ENCODE peak calls at places on chromosomes 7 and 10, in four cellular contexts. A is A673, U is esophagus muscularis mucosa, N is tibial nerve. C is an unnamed sample.

GRCh38 chr7:93949468-93949867 is 27.9 kb downstream of the GNG11 start:
- DNase-seq in A (peak), U (no peak), N (no peak), C (no peak)

GRCh38 chr7:143418681-143419458 is 10.2 kb upstream of the EPHA1 start:
- DNase-seq in A (no peak), U (no peak), N (no peak), C (no peak)

GRCh38 chr10:119595715-119596515 is 849 bp downstream of the TIAL1 start:
- DNase-seq in A (peak), U (no peak), N (peak), C (no peak)

GRCh38 chr10:26269754-26270153 is 53.2 kb downstream of the GAD2 start:
- DNase-seq in A (peak), U (no peak), N (no peak), C (no peak)

GRCh38 chr10:16854623-16855022 is 37.4 kb upstream of the RSU1 start:
- DNase-seq in A (peak), U (no peak), N (no peak), C (no peak)

GRCh38 chr7:50531928-50532327 is 33.3 kb downstream of the DDC start:
- DNase-seq in A (no peak), U (peak), N (no peak), C (no peak)

GRCh38 chr7:143374556-143374955 is 6.6 kb upstream of the ZYX start:
- DNase-seq in A (no peak), U (no peak), N (no peak), C (no peak)

GRCh38 chr10:102775973-102776669 is 32.4 kb downstream of the WBP1L start:
- DNase-seq in A (peak), U (peak), N (peak), C (peak)

GRCh38 chr10:47062801-47063200 is 151.6 kb downstream of the PTPN20 start:
- DNase-seq in A (no peak), U (no peak), N (no peak), C (no peak)

GRCh38 chr10:118775478-118775877 is 20.7 kb upstream of the CACUL1 start:
- DNase-seq in A (no peak), U (no peak), N (no peak), C (no peak)

GRCh38 chr10:63547628-63548356 is 26.6 kb downstream of the REEP3 start:
- DNase-seq in A (no peak), U (no peak), N (no peak), C (no peak)

GRCh38 chr7:1641661-1642260 is 28.3 kb upstream of the ELFN1 start:
- DNase-seq in A (no peak), U (no peak), N (no peak), C (no peak)
- H3K27ac ChIP-seq in A (no peak), U (no peak), N (no peak), C (no peak)

DNA sequence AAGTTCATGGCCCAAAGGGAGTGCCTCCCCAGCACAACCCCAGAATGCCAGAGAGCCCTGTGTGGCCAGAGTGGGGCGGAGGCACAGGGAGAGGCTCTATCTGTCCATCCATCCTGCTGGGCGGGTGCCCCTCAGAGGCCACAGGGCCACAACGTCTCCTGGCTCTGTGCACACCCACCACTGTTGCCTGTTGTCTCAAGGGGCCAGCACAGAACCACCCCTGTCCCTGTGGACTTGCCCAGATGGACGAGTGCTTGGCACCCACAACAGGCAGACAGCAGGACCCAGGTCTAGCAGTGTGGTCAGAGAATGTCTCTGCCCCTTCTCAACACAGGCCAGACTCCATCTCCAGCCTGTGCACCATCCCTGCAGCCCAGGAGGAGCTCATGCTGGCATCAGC is 92.8 kb downstream of the PAXIP1 start:
- DNase-seq in A (no peak), U (no peak), N (no peak), C (no peak)
- H3K27ac ChIP-seq in A (no peak), U (no peak), N (no peak), C (no peak)

DNA sequence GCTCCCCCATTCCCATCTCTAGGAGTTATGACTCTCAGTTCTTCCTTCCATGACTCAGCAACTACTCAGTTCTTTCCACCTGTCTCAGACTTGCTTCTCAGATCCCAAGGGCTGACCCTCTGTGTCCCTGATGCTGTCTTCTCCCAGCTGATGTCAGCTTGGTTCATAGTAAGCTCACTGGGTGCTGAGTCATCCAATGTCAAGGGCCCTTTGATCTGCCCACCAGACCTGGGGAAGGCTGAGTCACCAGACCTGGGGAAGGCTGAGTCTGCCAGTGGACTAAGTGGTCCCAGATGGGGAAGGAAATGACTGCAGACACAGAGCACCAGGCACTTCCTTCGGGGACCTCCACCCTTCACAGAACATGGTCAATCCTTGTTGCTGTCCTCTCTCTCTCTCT is 76.1 kb upstream of the ZEB1 start:
- DNase-seq in A (peak), U (no peak), N (no peak), C (no peak)
- H3K27ac ChIP-seq in A (no peak), U (no peak), N (no peak), C (no peak)

DNA sequence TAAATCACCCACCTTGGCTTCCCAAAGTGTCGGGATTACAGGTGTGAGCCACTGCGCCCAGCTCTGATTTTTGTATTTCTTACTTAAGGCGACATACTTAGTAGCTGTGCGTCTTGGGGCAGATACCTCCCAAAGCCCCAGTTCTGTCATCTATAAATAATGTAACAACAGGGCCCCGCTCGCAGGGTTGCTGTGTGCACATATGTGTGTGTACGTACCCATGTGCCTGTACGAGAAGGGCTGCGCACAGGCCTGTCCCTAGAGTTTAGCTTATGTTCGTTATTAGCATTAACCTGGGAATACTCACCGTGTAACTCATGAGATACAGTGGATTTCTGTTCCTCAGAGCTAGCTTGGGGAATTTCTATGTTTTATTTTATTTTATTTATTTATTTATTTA is 103.6 kb downstream of the CUX1 start:
- DNase-seq in A (no peak), U (no peak), N (no peak), C (no peak)
- H3K27ac ChIP-seq in A (no peak), U (no peak), N (no peak), C (no peak)

GRCh38 chr10:124077216-124077615 is 16.2 kb downstream of the CHST15 start:
- DNase-seq in A (peak), U (no peak), N (no peak), C (no peak)

GRCh38 chr10:124074471-124075109 is 18.8 kb downstream of the CHST15 start:
- DNase-seq in A (no peak), U (no peak), N (no peak), C (no peak)

GRCh38 chr10:124073642-124074377 is 19.6 kb downstream of the CHST15 start:
- DNase-seq in A (no peak), U (no peak), N (no peak), C (no peak)

GRCh38 chr10:124076334-124076733 is 17.1 kb downstream of the CHST15 start:
- DNase-seq in A (no peak), U (no peak), N (no peak), C (no peak)

DNA sequence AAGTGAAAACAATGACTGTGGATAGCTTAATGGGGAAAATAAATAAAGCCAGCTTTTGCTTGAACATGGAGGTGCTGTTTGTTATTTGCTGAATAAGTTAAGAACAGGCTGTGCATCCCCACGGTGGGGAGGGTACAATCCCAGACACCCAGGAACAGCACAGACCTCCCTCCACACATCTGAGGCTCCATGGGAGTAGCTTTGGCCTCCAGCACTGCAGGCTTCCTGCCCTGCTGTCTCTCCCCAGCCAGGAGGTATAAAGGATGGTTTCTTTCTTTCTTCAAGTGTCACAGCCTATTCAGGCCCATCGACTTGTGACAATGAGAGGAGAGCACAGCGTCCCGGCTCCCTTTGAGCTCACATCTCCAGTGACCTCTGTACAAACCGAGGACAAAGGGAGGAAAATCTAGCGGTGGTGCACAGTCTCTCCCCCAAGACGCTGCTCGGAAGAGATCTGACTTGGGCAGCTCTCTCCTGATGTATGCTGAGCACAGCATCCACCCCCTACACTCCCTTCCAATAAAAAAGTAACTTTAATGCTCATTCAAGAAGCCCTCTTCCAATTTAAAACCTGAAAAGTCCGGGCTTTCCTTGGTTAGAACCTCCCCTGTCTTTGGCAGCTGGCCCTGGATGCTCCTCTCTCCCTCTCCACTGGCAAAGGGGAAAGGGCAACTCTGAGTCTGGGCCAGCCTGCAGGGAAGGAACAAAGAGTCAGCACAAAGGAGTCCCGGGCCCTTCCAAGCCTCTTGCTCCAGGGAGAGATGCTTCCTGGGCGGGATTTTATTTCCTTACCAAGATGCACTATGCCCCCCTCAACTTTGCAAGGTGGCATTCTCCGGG is 18.1 kb downstream of the CHST15 start:
- DNase-seq in A (no peak), U (no peak), N (no peak), C (no peak)
- H3K27ac ChIP-seq in A (no peak), U (peak), N (no peak), C (no peak)

DNA sequence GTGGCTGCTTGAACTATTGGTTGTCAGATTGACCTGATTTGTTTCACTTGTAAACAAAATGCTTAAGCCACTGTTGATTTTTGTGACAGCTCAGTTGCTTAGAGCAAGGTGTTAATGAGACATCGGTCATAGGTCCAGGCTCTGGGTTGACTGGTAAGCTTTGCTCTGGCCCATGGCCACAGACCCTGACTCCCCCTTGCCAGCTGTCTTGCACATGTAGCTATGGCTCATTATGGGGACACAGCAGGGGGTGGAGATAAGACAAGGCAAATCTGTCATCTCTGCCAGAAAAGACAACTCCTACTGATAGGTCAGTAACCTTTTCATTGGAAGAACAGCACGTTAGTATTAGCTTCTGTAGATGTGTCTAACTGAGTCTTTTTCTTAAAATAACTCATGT is 95.3 kb downstream of the KAT6B start:
- DNase-seq in A (peak), U (no peak), N (no peak), C (no peak)
- H3K27ac ChIP-seq in A (no peak), U (no peak), N (no peak), C (no peak)